ENCODE peak calls at places on chromosomes 1 and 21, in five cellular contexts. V is suprapubic skin, J is K562, L is iPS DF 19.7, E is DMS153. I is an unnamed sample.

GRCh38 chr1:65958561-65959350 is 166.1 kb downstream of the PDE4B start:
- DNase-seq in V (no peak), J (peak), L (no peak), E (peak), I (no peak)

GRCh38 chr1:152034324-152034653 is 2.5 kb downstream of the S100A11 start:
- DNase-seq in V (no peak), J (no peak), L (no peak), E (peak), I (no peak)

GRCh38 chr1:7488475-7488842 is 282.6 kb upstream of the VAMP3 start:
- DNase-seq in V (no peak), J (no peak), L (no peak), E (no peak), I (no peak)

GRCh38 chr1:227545361-227545760 is 18.0 kb upstream of the ZNF678 start:
- DNase-seq in V (no peak), J (no peak), L (no peak), E (no peak), I (no peak)

GRCh38 chr1:67367370-67368345 is 60.0 kb downstream of the IL12RB2 start:
- DNase-seq in V (no peak), J (peak), L (no peak), E (peak), I (no peak)

GRCh38 chr1:154742586-154742985 is 127.5 kb downstream of the KCNN3 start:
- DNase-seq in V (no peak), J (no peak), L (no peak), E (no peak), I (no peak)

GRCh38 chr1:155899683-155900082 is 11.5 kb downstream of the RIT1 start:
- DNase-seq in V (no peak), J (no peak), L (no peak), E (no peak), I (no peak)

GRCh38 chr1:231708394-231708793 is 81.8 kb downstream of the DISC1 start:
- DNase-seq in V (no peak), J (no peak), L (no peak), E (no peak), I (no peak)

GRCh38 chr1:18302788-18303413 is 177.8 kb upstream of the KLHDC7A start:
- DNase-seq in V (no peak), J (peak), L (no peak), E (no peak), I (no peak)

GRCh38 chr1:176193023-176193422 is 14.1 kb downstream of the COP1 start:
- DNase-seq in V (no peak), J (no peak), L (no peak), E (no peak), I (no peak)

GRCh38 chr1:68470388-68470970 is 20.7 kb upstream of the RPE65 start:
- DNase-seq in V (no peak), J (no peak), L (no peak), E (no peak), I (no peak)

GRCh38 chr1:221078260-221078965 is 199.2 kb downstream of the HLX start:
- DNase-seq in V (no peak), J (no peak), L (no peak), E (no peak), I (no peak)

GRCh38 chr1:219465247-219466093 is 147.4 kb downstream of the ZC3H11B start:
- DNase-seq in V (no peak), J (no peak), L (no peak), E (no peak), I (no peak)

GRCh38 chr21:17900281-17900989 is 81.3 kb upstream of the C21orf91 start:
- DNase-seq in V (no peak), J (no peak), L (no peak), E (no peak), I (peak)

GRCh38 chr1:208641881-208642280 is 397.7 kb upstream of the PLXNA2 start:
- DNase-seq in V (no peak), J (no peak), L (no peak), E (no peak), I (no peak)

GRCh38 chr1:147745271-147745670 is 15.1 kb downstream of the GJA5 start:
- DNase-seq in V (no peak), J (no peak), L (no peak), E (no peak), I (peak)